ENCODE peak calls at places on chromosomes 16 and 17, in nine cellular contexts. One of them, this sample, is unnamed.

GRCh38 chr16:79592150-79592549 is 8.4 kb downstream of the MAF start:
- DNase-seq in ascending aorta: no peak
- DNase-seq in IMR-90: no peak
- DNase-seq in CD8-positive, alpha-beta T cell: no peak
- DNase-seq in MM.1S: no peak
- DNase-seq in CD8-positive, alpha-beta memory T cell: no peak
- DNase-seq in heart right ventricle: no peak
- DNase-seq in HCT116: no peak
- DNase-seq in effector memory CD4-positive, alpha-beta T cell: no peak
- DNase-seq in this sample: no peak

GRCh38 chr17:61065263-61065773 is 334.3 kb upstream of the TBX2 start:
- DNase-seq in MM.1S: peak; percentile 53
- DNase-seq in CD8-positive, alpha-beta memory T cell: no peak
- DNase-seq in HCT116: no peak
- DNase-seq in effector memory CD4-positive, alpha-beta T cell: no peak
- DNase-seq in ascending aorta: no peak
- DNase-seq in heart right ventricle: peak; percentile 11
- DNase-seq in IMR-90: peak; percentile 36
- DNase-seq in CD8-positive, alpha-beta T cell: no peak
- DNase-seq in this sample: no peak

GRCh38 chr17:3475812-3476686 is at the start of gene ASPA:
- DNase-seq in effector memory CD4-positive, alpha-beta T cell: no peak
- DNase-seq in heart right ventricle: no peak
- DNase-seq in HCT116: no peak
- DNase-seq in CD8-positive, alpha-beta memory T cell: no peak
- DNase-seq in ascending aorta: no peak
- DNase-seq in CD8-positive, alpha-beta T cell: no peak
- DNase-seq in MM.1S: no peak
- DNase-seq in IMR-90: peak; percentile 3
- DNase-seq in this sample: peak; percentile 0

GRCh38 chr17:14310101-14310500 is 9.2 kb downstream of the HS3ST3B1 start:
- DNase-seq in effector memory CD4-positive, alpha-beta T cell: no peak
- DNase-seq in ascending aorta: no peak
- DNase-seq in CD8-positive, alpha-beta T cell: no peak
- DNase-seq in CD8-positive, alpha-beta memory T cell: no peak
- DNase-seq in IMR-90: no peak
- DNase-seq in heart right ventricle: no peak
- DNase-seq in MM.1S: no peak
- DNase-seq in HCT116: no peak
- DNase-seq in this sample: no peak

GRCh38 chr17:46984892-46985291 is 5.8 kb upstream of the RPRML start:
- DNase-seq in CD8-positive, alpha-beta T cell: no peak
- DNase-seq in heart right ventricle: no peak
- DNase-seq in effector memory CD4-positive, alpha-beta T cell: no peak
- DNase-seq in MM.1S: no peak
- DNase-seq in ascending aorta: no peak
- DNase-seq in IMR-90: no peak
- DNase-seq in HCT116: no peak
- DNase-seq in CD8-positive, alpha-beta memory T cell: no peak
- DNase-seq in this sample: no peak

GRCh38 chr17:45129426-45129939 is 2.8 kb downstream of the PLCD3 start:
- DNase-seq in CD8-positive, alpha-beta memory T cell: no peak
- DNase-seq in MM.1S: no peak
- DNase-seq in effector memory CD4-positive, alpha-beta T cell: no peak
- DNase-seq in ascending aorta: peak; percentile 63
- DNase-seq in CD8-positive, alpha-beta T cell: no peak
- DNase-seq in HCT116: no peak
- DNase-seq in IMR-90: no peak
- DNase-seq in heart right ventricle: peak; percentile 45
- DNase-seq in this sample: no peak

GRCh38 chr17:39461911-39462641 is 790 bp downstream of the CDK12 start:
- DNase-seq in CD8-positive, alpha-beta T cell: peak; percentile 15
- DNase-seq in CD8-positive, alpha-beta memory T cell: no peak
- DNase-seq in MM.1S: peak; percentile 31
- DNase-seq in IMR-90: peak; percentile 58
- DNase-seq in heart right ventricle: no peak
- DNase-seq in HCT116: no peak
- DNase-seq in effector memory CD4-positive, alpha-beta T cell: no peak
- DNase-seq in ascending aorta: peak; percentile 68
- DNase-seq in this sample: no peak

GRCh38 chr16:29760567-29761279 is 14.9 kb upstream of the C16orf54 start:
- DNase-seq in effector memory CD4-positive, alpha-beta T cell: no peak
- DNase-seq in heart right ventricle: no peak
- DNase-seq in IMR-90: no peak
- DNase-seq in ascending aorta: no peak
- DNase-seq in MM.1S: no peak
- DNase-seq in CD8-positive, alpha-beta T cell: no peak
- DNase-seq in HCT116: no peak
- DNase-seq in CD8-positive, alpha-beta memory T cell: no peak
- DNase-seq in this sample: no peak

GRCh38 chr16:3065069-3065741 is at the start of gene IL32:
- DNase-seq in ascending aorta: peak; percentile 83
- DNase-seq in CD8-positive, alpha-beta T cell: peak; percentile 68
- DNase-seq in IMR-90: peak; percentile 94
- DNase-seq in effector memory CD4-positive, alpha-beta T cell: peak; percentile 55
- DNase-seq in heart right ventricle: peak; percentile 88
- DNase-seq in MM.1S: no peak
- DNase-seq in CD8-positive, alpha-beta memory T cell: peak; percentile 74
- DNase-seq in HCT116: no peak
- DNase-seq in this sample: peak; percentile 65

GRCh38 chr16:4846503-4846900 is 586 bp downstream of the GLYR1 start:
- DNase-seq in IMR-90: peak; percentile 55
- DNase-seq in heart right ventricle: peak; percentile 63
- DNase-seq in CD8-positive, alpha-beta memory T cell: peak; percentile 10
- DNase-seq in effector memory CD4-positive, alpha-beta T cell: no peak
- DNase-seq in CD8-positive, alpha-beta T cell: peak; percentile 4
- DNase-seq in HCT116: no peak
- DNase-seq in MM.1S: peak; percentile 60
- DNase-seq in ascending aorta: peak; percentile 71
- DNase-seq in this sample: peak; percentile 10

GRCh38 chr16:66475232-66475631 is 48.1 kb downstream of the BEAN1 start:
- DNase-seq in MM.1S: no peak
- DNase-seq in HCT116: no peak
- DNase-seq in CD8-positive, alpha-beta memory T cell: no peak
- DNase-seq in effector memory CD4-positive, alpha-beta T cell: no peak
- DNase-seq in IMR-90: no peak
- DNase-seq in heart right ventricle: no peak
- DNase-seq in CD8-positive, alpha-beta T cell: no peak
- DNase-seq in ascending aorta: peak; percentile 41
- DNase-seq in this sample: no peak

GRCh38 chr17:72931163-72931562 is 161.3 kb downstream of the SLC39A11 start:
- DNase-seq in CD8-positive, alpha-beta T cell: no peak
- DNase-seq in HCT116: no peak
- DNase-seq in IMR-90: no peak
- DNase-seq in effector memory CD4-positive, alpha-beta T cell: no peak
- DNase-seq in MM.1S: no peak
- DNase-seq in ascending aorta: no peak
- DNase-seq in CD8-positive, alpha-beta memory T cell: no peak
- DNase-seq in heart right ventricle: no peak
- DNase-seq in this sample: no peak

DNA sequence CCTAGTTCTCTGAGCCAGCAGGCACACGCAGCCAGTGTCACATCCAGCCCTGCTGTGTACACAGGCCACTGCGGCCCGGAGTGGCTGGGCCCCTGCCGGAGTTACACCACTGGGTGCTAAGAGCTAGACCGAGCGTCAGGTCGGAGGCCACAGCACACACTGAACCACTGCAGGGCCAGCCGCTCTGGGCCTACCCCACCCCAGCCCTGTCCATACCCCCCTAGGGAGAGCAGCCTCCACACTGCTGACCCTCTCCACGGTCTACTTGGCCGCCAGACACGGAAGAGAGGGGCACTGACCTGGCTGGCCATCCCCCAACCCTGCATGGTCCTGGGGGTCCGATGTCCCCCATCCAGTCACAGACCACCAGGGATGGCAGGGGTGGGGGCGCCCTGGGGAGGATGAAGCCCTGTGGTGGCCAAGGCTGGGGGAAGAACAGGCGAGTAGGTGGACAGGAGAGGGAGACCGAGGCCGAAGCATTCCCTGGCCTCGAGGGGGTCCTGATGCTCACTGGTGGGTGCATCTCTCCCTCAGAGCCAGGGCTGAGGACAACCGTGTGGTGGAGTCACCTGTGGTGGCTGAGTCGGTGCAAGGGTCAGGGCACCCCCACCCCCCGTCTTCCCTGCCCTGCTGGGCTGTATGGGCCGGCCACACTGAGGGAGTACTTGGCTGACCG is 34.9 kb upstream of the ZC3H18 start:
- DNase-seq in CD8-positive, alpha-beta T cell: no peak
- DNase-seq in effector memory CD4-positive, alpha-beta T cell: no peak
- DNase-seq in HCT116: no peak
- DNase-seq in ascending aorta: no peak
- DNase-seq in heart right ventricle: no peak
- DNase-seq in MM.1S: no peak
- DNase-seq in CD8-positive, alpha-beta memory T cell: no peak
- DNase-seq in IMR-90: no peak
- DNase-seq in this sample: no peak
- H3K27ac ChIP-seq in CD8-positive, alpha-beta T cell: no peak overlapping the region
- H3K27ac ChIP-seq in effector memory CD4-positive, alpha-beta T cell: no peak overlapping the region
- H3K27ac ChIP-seq in HCT116: peak overlapping the region; percentile 98
- H3K27ac ChIP-seq in ascending aorta: no peak overlapping the region
- H3K27ac ChIP-seq in heart right ventricle: peak overlapping the region; percentile 49
- H3K27ac ChIP-seq in MM.1S: no peak overlapping the region
- H3K27ac ChIP-seq in CD8-positive, alpha-beta memory T cell: no peak overlapping the region
- H3K27ac ChIP-seq in IMR-90: no peak overlapping the region
- H3K27ac ChIP-seq in this sample: peak overlapping the region; percentile 2

DNA sequence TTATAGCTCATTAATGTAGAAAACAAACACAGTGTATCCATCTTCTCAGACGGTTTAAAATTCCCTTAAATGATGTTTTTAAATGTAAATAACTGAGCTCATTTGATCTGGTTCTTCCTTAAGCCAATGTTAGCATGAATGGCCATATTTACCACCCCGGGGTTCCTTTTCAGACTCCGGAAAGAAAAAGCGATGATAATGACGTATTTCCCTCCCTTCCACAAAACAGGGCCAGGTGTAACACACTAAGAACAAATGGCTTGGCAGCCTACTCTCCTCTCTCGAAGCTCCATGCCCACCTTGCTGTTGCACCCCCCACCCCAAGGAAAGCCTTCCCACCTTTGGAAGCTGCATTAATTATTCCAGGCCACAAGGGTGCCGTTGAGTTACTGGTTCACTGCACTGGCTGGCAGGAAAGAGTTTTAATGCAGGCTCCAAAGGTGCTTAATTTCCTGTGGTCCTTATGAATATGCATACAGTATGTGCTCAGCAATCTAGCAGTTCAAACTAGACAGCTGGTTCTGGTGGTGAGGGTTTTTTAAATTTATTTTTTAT is 378.9 kb downstream of the WWOX start:
- DNase-seq in CD8-positive, alpha-beta memory T cell: no peak
- DNase-seq in MM.1S: peak; percentile 22
- DNase-seq in ascending aorta: no peak
- DNase-seq in IMR-90: no peak
- DNase-seq in effector memory CD4-positive, alpha-beta T cell: no peak
- DNase-seq in heart right ventricle: no peak
- DNase-seq in HCT116: no peak
- DNase-seq in CD8-positive, alpha-beta T cell: no peak
- DNase-seq in this sample: peak; percentile 3
- H3K4me1 ChIP-seq in CD8-positive, alpha-beta memory T cell: no peaks in the 10 kb centered on the region
- H3K4me1 ChIP-seq in MM.1S: no peaks in the 10 kb centered on the region
- H3K4me1 ChIP-seq in ascending aorta: no peaks in the 10 kb centered on the region
- H3K4me1 ChIP-seq in IMR-90: no peaks in the 10 kb centered on the region
- H3K4me1 ChIP-seq in effector memory CD4-positive, alpha-beta T cell: no peaks in the 10 kb centered on the region
- H3K4me1 ChIP-seq in heart right ventricle: no peaks in the 10 kb centered on the region
- H3K4me1 ChIP-seq in HCT116: no peaks in the 10 kb centered on the region
- H3K4me1 ChIP-seq in CD8-positive, alpha-beta T cell: no peaks in the 10 kb centered on the region
- H3K4me1 ChIP-seq in this sample: no peaks in the 10 kb centered on the region

GRCh38 chr16:12509121-12509520 is 294.6 kb downstream of the CPPED1 start:
- DNase-seq in CD8-positive, alpha-beta memory T cell: no peak
- DNase-seq in HCT116: no peak
- DNase-seq in MM.1S: no peak
- DNase-seq in CD8-positive, alpha-beta T cell: no peak
- DNase-seq in heart right ventricle: no peak
- DNase-seq in ascending aorta: no peak
- DNase-seq in effector memory CD4-positive, alpha-beta T cell: no peak
- DNase-seq in IMR-90: no peak
- DNase-seq in this sample: no peak
- H3K27ac ChIP-seq in CD8-positive, alpha-beta memory T cell: no peak overlapping the region
- H3K27ac ChIP-seq in HCT116: no peak overlapping the region
- H3K27ac ChIP-seq in MM.1S: no peak overlapping the region
- H3K27ac ChIP-seq in CD8-positive, alpha-beta T cell: no peak overlapping the region
- H3K27ac ChIP-seq in heart right ventricle: no peak overlapping the region
- H3K27ac ChIP-seq in ascending aorta: no peak overlapping the region
- H3K27ac ChIP-seq in effector memory CD4-positive, alpha-beta T cell: no peak overlapping the region
- H3K27ac ChIP-seq in IMR-90: no peak overlapping the region
- H3K27ac ChIP-seq in this sample: no peak overlapping the region

GRCh38 chr16:11080999-11081630 is 136.8 kb downstream of the CLEC16A start:
- DNase-seq in MM.1S: no peak
- DNase-seq in ascending aorta: no peak
- DNase-seq in HCT116: no peak
- DNase-seq in effector memory CD4-positive, alpha-beta T cell: no peak
- DNase-seq in CD8-positive, alpha-beta memory T cell: no peak
- DNase-seq in heart right ventricle: no peak
- DNase-seq in CD8-positive, alpha-beta T cell: no peak
- DNase-seq in IMR-90: no peak
- DNase-seq in this sample: no peak
- H3K4me1 ChIP-seq in MM.1S: peaks cover 29% of the 10 kb centered on the region
- H3K4me1 ChIP-seq in ascending aorta: peaks cover 10% of the 10 kb centered on the region
- H3K4me1 ChIP-seq in HCT116: peaks cover 63% of the 10 kb centered on the region
- H3K4me1 ChIP-seq in effector memory CD4-positive, alpha-beta T cell: peaks cover 16% of the 10 kb centered on the region
- H3K4me1 ChIP-seq in CD8-positive, alpha-beta memory T cell: peaks cover 26% of the 10 kb centered on the region
- H3K4me1 ChIP-seq in heart right ventricle: no peaks in the 10 kb centered on the region
- H3K4me1 ChIP-seq in CD8-positive, alpha-beta T cell: peaks cover 14% of the 10 kb centered on the region
- H3K4me1 ChIP-seq in IMR-90: peaks cover 58% of the 10 kb centered on the region
- H3K4me1 ChIP-seq in this sample: peaks cover 34% of the 10 kb centered on the region

DNA sequence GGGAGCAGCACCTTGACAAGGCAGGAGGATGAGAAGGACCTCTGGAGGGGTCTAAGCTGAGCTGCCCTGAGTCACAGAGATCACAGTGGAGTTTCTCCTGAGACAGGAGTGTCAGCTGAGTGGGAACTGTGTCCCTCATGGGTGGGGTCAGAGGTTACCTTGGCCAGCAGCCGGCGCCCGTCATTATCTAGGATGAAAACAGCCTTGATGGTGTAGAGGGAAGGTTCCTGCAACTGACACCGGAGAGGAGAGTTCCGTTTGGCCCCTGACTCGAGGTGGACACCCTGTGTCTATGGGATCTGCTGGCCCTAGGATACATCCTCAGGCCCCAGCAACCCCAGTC is 933 bp downstream of the COPZ2 start:
- DNase-seq in CD8-positive, alpha-beta memory T cell: no peak
- DNase-seq in IMR-90: no peak
- DNase-seq in heart right ventricle: no peak
- DNase-seq in MM.1S: no peak
- DNase-seq in ascending aorta: no peak
- DNase-seq in CD8-positive, alpha-beta T cell: no peak
- DNase-seq in HCT116: no peak
- DNase-seq in effector memory CD4-positive, alpha-beta T cell: no peak
- DNase-seq in this sample: no peak
- H3K27ac ChIP-seq in CD8-positive, alpha-beta memory T cell: no peak overlapping the region
- H3K27ac ChIP-seq in IMR-90: peak overlapping the region; percentile 66
- H3K27ac ChIP-seq in heart right ventricle: peak overlapping the region; percentile 78
- H3K27ac ChIP-seq in MM.1S: no peak overlapping the region
- H3K27ac ChIP-seq in ascending aorta: peak overlapping the region; percentile 83
- H3K27ac ChIP-seq in CD8-positive, alpha-beta T cell: no peak overlapping the region
- H3K27ac ChIP-seq in HCT116: no peak overlapping the region
- H3K27ac ChIP-seq in effector memory CD4-positive, alpha-beta T cell: no peak overlapping the region
- H3K27ac ChIP-seq in this sample: no peak overlapping the region